ENCODE peak calls at places on chromosomes 16 and 17, in six cellular contexts. Z, U, J, S, H and L are unnamed samples.

GRCh38 chr16:53356478-53357207 is 77.6 kb upstream of the RBL2 start:
- DNase-seq in H (no peak), U (no peak), J (no peak), Z (no peak), S (no peak), L (no peak)

GRCh38 chr17:50589112-50589712 is 28.7 kb downstream of the CACNA1G start:
- DNase-seq in S (no peak), U (no peak), Z (no peak), J (no peak), H (no peak), L (no peak)

GRCh38 chr17:77963441-77963840 is 4.9 kb downstream of the TNRC6C start:
- DNase-seq in U (peak), H (no peak), Z (no peak), J (no peak), S (no peak), L (no peak)

GRCh38 chr16:22360963-22361659 is 13.3 kb downstream of the CDR2 start:
- DNase-seq in U (no peak), S (peak), Z (no peak), J (no peak), H (no peak), L (no peak)

GRCh38 chr17:45262516-45263476 is 902 bp upstream of the SPATA32 start:
- DNase-seq in U (no peak), H (no peak), S (no peak), Z (no peak), J (no peak), L (no peak)

GRCh38 chr16:75420987-75421819 is 12.1 kb downstream of the CFDP1 start:
- DNase-seq in H (peak), Z (no peak), J (no peak), U (no peak), S (peak), L (peak)

GRCh38 chr17:34726536-34727384 is 147.4 kb downstream of the TMEM132E start:
- DNase-seq in U (no peak), J (no peak), Z (no peak), S (no peak), H (no peak), L (no peak)

GRCh38 chr17:74153821-74154430 is 49.6 kb upstream of the RPL38 start:
- DNase-seq in U (no peak), J (no peak), Z (no peak), H (no peak), S (no peak), L (no peak)

GRCh38 chr17:78852709-78853111 is 12.1 kb upstream of the USP36 start:
- DNase-seq in S (peak), H (no peak), J (no peak), Z (no peak), U (no peak), L (no peak)

GRCh38 chr17:81715872-81716673 is 4.0 kb downstream of the SLC25A10 start:
- DNase-seq in H (no peak), S (no peak), J (no peak), U (no peak), Z (no peak), L (peak)

GRCh38 chr17:68101992-68102758 is 66.6 kb downstream of the KPNA2 start:
- DNase-seq in U (no peak), S (peak), J (no peak), Z (no peak), H (peak), L (no peak)

GRCh38 chr17:54876656-54877195 is 23.9 kb upstream of the TOM1L1 start:
- DNase-seq in S (no peak), J (no peak), H (no peak), Z (no peak), U (no peak), L (no peak)

GRCh38 chr17:45127583-45128300 is 4.6 kb downstream of the PLCD3 start:
- DNase-seq in S (no peak), Z (no peak), H (no peak), J (no peak), U (no peak), L (no peak)

GRCh38 chr17:82807101-82807500 is 32.7 kb downstream of the ZNF750 start:
- DNase-seq in U (no peak), H (no peak), S (no peak), Z (no peak), J (no peak), L (no peak)

GRCh38 chr16:89798832-89799370 is 17.5 kb downstream of the FANCA start:
- DNase-seq in S (no peak), Z (no peak), J (no peak), U (no peak), H (no peak), L (no peak)

GRCh38 chr17:83202002-83203000 is 122.9 kb downstream of the METRNL start:
- DNase-seq in S (no peak), Z (peak), J (peak), U (no peak), H (peak), L (no peak)

GRCh38 chr17:2631211-2631610 is 37.8 kb downstream of the PAFAH1B1 start:
- DNase-seq in S (no peak), J (no peak), H (no peak), U (no peak), Z (no peak), L (no peak)

GRCh38 chr16:65122974-65123845 is 1.3 kb upstream of the CDH11 start:
- DNase-seq in U (no peak), S (no peak), Z (no peak), H (peak), J (no peak), L (no peak)

GRCh38 chr17:76528156-76528527 is 9.4 kb downstream of the CYGB start:
- DNase-seq in U (no peak), H (no peak), S (peak), J (no peak), Z (no peak), L (no peak)

GRCh38 chr17:76530489-76530814 is 7.1 kb downstream of the CYGB start:
- DNase-seq in U (no peak), Z (no peak), H (no peak), J (no peak), S (no peak), L (no peak)

GRCh38 chr17:76528528-76529223 is 8.8 kb downstream of the CYGB start:
- DNase-seq in H (no peak), Z (no peak), J (no peak), S (peak), U (no peak), L (no peak)

GRCh38 chr17:76529643-76530488 is 7.6 kb downstream of the CYGB start:
- DNase-seq in Z (peak), H (peak), S (no peak), J (peak), U (no peak), L (no peak)

GRCh38 chr17:76529224-76529642 is 8.3 kb downstream of the CYGB start:
- DNase-seq in H (no peak), Z (peak), U (peak), J (peak), S (no peak), L (no peak)
- TF ChIP-seq CTCF in H (no peak), Z (no peak), U (no peak), J (no peak), S (no peak), L (no peak)

DNA sequence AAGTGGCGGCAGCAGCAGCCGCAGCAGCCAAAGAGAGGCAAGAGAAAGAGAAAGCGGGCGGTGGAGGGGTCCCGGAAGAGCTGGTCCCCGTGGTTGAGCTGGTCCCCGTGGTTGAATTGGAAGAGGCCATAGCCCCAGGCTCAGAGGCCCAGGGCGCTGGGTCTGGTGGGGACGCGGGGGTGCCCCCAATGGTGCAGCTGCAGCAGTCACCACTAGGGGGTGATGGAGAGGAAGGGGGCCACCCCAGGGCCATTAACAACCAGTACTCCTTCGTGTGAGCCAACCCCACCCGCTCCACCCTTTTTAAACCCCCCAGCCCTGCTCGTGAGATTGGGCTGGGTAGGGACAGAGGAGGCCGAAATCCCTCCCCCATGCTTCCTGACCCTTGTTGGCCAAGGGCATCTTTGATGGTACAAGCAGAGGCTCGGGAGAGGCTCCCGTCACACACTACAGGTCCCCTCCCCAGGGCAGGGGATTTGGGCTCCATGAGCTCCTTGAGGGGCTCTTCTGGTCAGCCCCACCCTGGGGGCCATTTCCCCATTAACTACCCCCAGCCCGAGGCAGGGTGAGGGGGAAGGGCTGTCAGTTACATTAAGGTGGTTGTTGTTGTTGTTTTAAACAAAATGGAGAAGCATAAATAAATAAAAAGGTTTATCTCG is 4.6 kb upstream of the ATP2A1 start:
- DNase-seq in U (no peak), H (peak), J (no peak), Z (no peak), S (peak), L (no peak)
- TF ChIP-seq CTCF in U (peak), H (peak), J (peak), Z (peak), S (peak), L (peak)

GRCh38 chr16:11497329-11497805 is 89.4 kb downstream of the LITAF start:
- DNase-seq in S (peak), J (peak), U (peak), H (peak), Z (peak), L (no peak)
- TF ChIP-seq CTCF in S (no peak), J (no peak), U (no peak), H (no peak), Z (peak), L (peak)

GRCh38 chr16:54444851-54445523 is 158.4 kb upstream of the IRX3 start:
- DNase-seq in U (no peak), J (no peak), S (no peak), H (no peak), Z (no peak), L (no peak)

GRCh38 chr16:54446639-54447038 is 160.1 kb upstream of the IRX3 start:
- DNase-seq in J (no peak), S (no peak), U (no peak), H (no peak), Z (peak), L (no peak)

GRCh38 chr16:54443839-54444238 is 157.3 kb upstream of the IRX3 start:
- DNase-seq in H (no peak), S (no peak), J (no peak), Z (no peak), U (no peak), L (no peak)

GRCh38 chr16:54443352-54443751 is 156.8 kb upstream of the IRX3 start:
- DNase-seq in Z (no peak), S (no peak), J (no peak), H (no peak), U (no peak), L (no peak)

GRCh38 chr16:54447606-54448440 is 161.2 kb upstream of the IRX3 start:
- DNase-seq in H (no peak), J (no peak), U (no peak), Z (no peak), S (no peak), L (no peak)
- TF ChIP-seq CTCF in H (no peak), J (no peak), U (no peak), Z (no peak), S (no peak), L (no peak)

GRCh38 chr16:70571623-70572022 is 48.0 kb downstream of the SF3B3 start:
- DNase-seq in U (no peak), H (no peak), S (no peak), J (no peak), Z (no peak), L (no peak)

GRCh38 chr16:70572050-70572925 is 48.7 kb downstream of the SF3B3 start:
- DNase-seq in H (no peak), J (no peak), Z (no peak), U (no peak), S (no peak), L (no peak)

GRCh38 chr16:70572926-70573270 is 49.3 kb downstream of the SF3B3 start:
- DNase-seq in U (no peak), H (no peak), S (no peak), Z (no peak), J (no peak), L (no peak)

GRCh38 chr16:70569752-70570151 is 46.1 kb downstream of the SF3B3 start:
- DNase-seq in Z (no peak), S (no peak), J (no peak), U (no peak), H (no peak), L (no peak)

GRCh38 chr16:70570967-70571570 is 47.5 kb downstream of the SF3B3 start:
- DNase-seq in Z (no peak), S (no peak), J (no peak), H (no peak), U (no peak), L (no peak)
- TF ChIP-seq CTCF in Z (no peak), S (no peak), J (no peak), H (no peak), U (no peak), L (no peak)